ENCODE peak calls at places on chromosomes 3 and 15, in eight cellular contexts. B is NCI-H1092; J is omental fat pad; U is stimulated activated CD4-positive, alpha-beta T cell treated with anti-CD3 and anti-CD28 coated beads, Interleukin-12 subunit alpha, Interleukin-12 subunit beta, amount 100 ng/mL, for 48 hours; T is coronary artery; Y is IMR-90; X is head of caudate nucleus; K is mucosa of gallbladder. D is an unnamed sample.

GRCh38 chr3:149378420-149379388 is 1.3 kb upstream of the TM4SF1 start:
- DNase-seq in B (no peak), J (no peak), U (no peak), T (no peak), Y (no peak), X (no peak), K (no peak), D (no peak)

GRCh38 chr15:32908921-32909320 is 191.1 kb downstream of the GREM1 start:
- DNase-seq in B (no peak), J (no peak), U (no peak), T (no peak), Y (no peak), X (no peak), K (no peak), D (no peak)

GRCh38 chr15:51348688-51349087 is 7.2 kb downstream of the GLDN start:
- DNase-seq in B (no peak), J (no peak), U (no peak), T (no peak), Y (no peak), X (no peak), K (no peak), D (no peak)

GRCh38 chr3:148203263-148204010 is 494.3 kb upstream of the AGTR1 start:
- DNase-seq in B (no peak), J (no peak), U (no peak), T (no peak), Y (peak), X (no peak), K (no peak), D (no peak)

GRCh38 chr15:36803773-36804172 is 224.3 kb downstream of the CDIN1 start:
- DNase-seq in B (no peak), J (no peak), U (no peak), T (no peak), Y (no peak), X (no peak), K (no peak), D (no peak)

GRCh38 chr3:179853176-179853575 is 183.6 kb downstream of the PEX5L start:
- DNase-seq in B (no peak), J (no peak), U (no peak), T (no peak), Y (peak), X (no peak), K (no peak), D (no peak)

GRCh38 chr15:28086175-28086703 is 12.9 kb downstream of the OCA2 start:
- DNase-seq in B (peak), J (no peak), U (peak), T (no peak), Y (peak), X (no peak), K (peak), D (peak)

GRCh38 chr3:109175411-109175810 is 38.9 kb downstream of the C3orf85 start:
- DNase-seq in B (no peak), J (no peak), U (no peak), T (no peak), Y (no peak), X (no peak), K (no peak), D (no peak)

GRCh38 chr3:176359211-176359610 is 838.1 kb downstream of the TBL1XR1 start:
- DNase-seq in B (no peak), J (no peak), U (no peak), T (no peak), Y (no peak), X (no peak), K (no peak), D (no peak)

GRCh38 chr3:69806735-69807438 is 67.6 kb downstream of the MITF start:
- DNase-seq in B (no peak), J (no peak), U (no peak), T (no peak), Y (peak), X (no peak), K (no peak), D (no peak)

GRCh38 chr3:33636125-33636855 is 81.8 kb downstream of the CLASP2 start:
- DNase-seq in B (peak), J (no peak), U (no peak), T (no peak), Y (peak), X (no peak), K (no peak), D (no peak)

GRCh38 chr3:43641306-43642114 is 19.7 kb upstream of the ANO10 start:
- DNase-seq in B (no peak), J (no peak), U (no peak), T (no peak), Y (peak), X (no peak), K (no peak), D (no peak)

GRCh38 chr3:188929138-188929537 is 242.6 kb upstream of the TPRG1 start:
- DNase-seq in B (no peak), J (no peak), U (no peak), T (no peak), Y (no peak), X (no peak), K (no peak), D (no peak)

GRCh38 chr3:172271386-172271976 is 176.8 kb downstream of the GHSR start:
- DNase-seq in B (no peak), J (no peak), U (no peak), T (no peak), Y (no peak), X (no peak), K (no peak), D (no peak)

GRCh38 chr15:26767169-26767670 is 5.6 kb downstream of the GABRB3 start:
- DNase-seq in B (no peak), J (no peak), U (no peak), T (no peak), Y (no peak), X (no peak), K (peak), D (no peak)

GRCh38 chr15:89108865-89109660 is 20.8 kb downstream of the ABHD2 start:
- DNase-seq in B (no peak), J (no peak), U (no peak), T (no peak), Y (no peak), X (no peak), K (no peak), D (no peak)

GRCh38 chr15:76339302-76340197 is 3.0 kb downstream of the ISL2 start:
- DNase-seq in B (no peak), J (no peak), U (no peak), T (no peak), Y (no peak), X (no peak), K (no peak), D (peak)

GRCh38 chr3:90091557-90091956 is 984.1 kb downstream of the EPHA3 start:
- DNase-seq in B (peak), J (no peak), U (no peak), T (no peak), Y (peak), X (no peak), K (no peak), D (no peak)

GRCh38 chr3:101829066-101829830 is 20.1 kb upstream of the NFKBIZ start:
- DNase-seq in B (no peak), J (peak), U (peak), T (peak), Y (peak), X (no peak), K (peak), D (peak)

GRCh38 chr3:11671648-11672100 is 28.0 kb upstream of the VGLL4 start:
- DNase-seq in B (no peak), J (no peak), U (no peak), T (no peak), Y (peak), X (no peak), K (no peak), D (no peak)

GRCh38 chr3:73669268-73669667 is 44.5 kb upstream of the PDZRN3 start:
- DNase-seq in B (no peak), J (no peak), U (no peak), T (no peak), Y (peak), X (no peak), K (no peak), D (no peak)

GRCh38 chr3:184718431-184718830 is 6.6 kb upstream of the MAGEF1 start:
- DNase-seq in B (no peak), J (no peak), U (no peak), T (no peak), Y (no peak), X (no peak), K (no peak), D (no peak)

GRCh38 chr3:115766587-115767492 is 143.5 kb downstream of the GAP43 start:
- DNase-seq in B (no peak), J (no peak), U (no peak), T (no peak), Y (peak), X (no peak), K (no peak), D (no peak)

GRCh38 chr3:121834079-121834730 is 655 bp downstream of the IQCB1 start:
- DNase-seq in B (no peak), J (no peak), U (no peak), T (no peak), Y (peak), X (no peak), K (no peak), D (no peak)

GRCh38 chr15:39589193-39589814 is 8.4 kb downstream of the THBS1 start:
- DNase-seq in B (no peak), J (no peak), U (no peak), T (no peak), Y (no peak), X (no peak), K (no peak), D (no peak)

GRCh38 chr3:111616417-111617105 is 21.4 kb upstream of the ZBED2 start:
- DNase-seq in B (no peak), J (no peak), U (peak), T (no peak), Y (peak), X (no peak), K (peak), D (peak)

GRCh38 chr3:38457111-38458003 is 3.7 kb downstream of the ACVR2B start:
- DNase-seq in B (no peak), J (no peak), U (no peak), T (no peak), Y (peak), X (no peak), K (no peak), D (no peak)

GRCh38 chr3:128480278-128480677 is 12.7 kb downstream of the GATA2 start:
- DNase-seq in B (no peak), J (no peak), U (no peak), T (no peak), Y (no peak), X (no peak), K (no peak), D (no peak)

GRCh38 chr3:194028434-194029004 is 107.4 kb upstream of the HES1 start:
- DNase-seq in B (no peak), J (no peak), U (no peak), T (peak), Y (no peak), X (no peak), K (no peak), D (no peak)

GRCh38 chr3:50454671-50455070 is 48.8 kb downstream of the CACNA2D2 start:
- DNase-seq in B (no peak), J (no peak), U (no peak), T (no peak), Y (no peak), X (no peak), K (no peak), D (no peak)

GRCh38 chr3:8318002-8318649 is 183.5 kb upstream of the LMCD1 start:
- DNase-seq in B (no peak), J (no peak), U (no peak), T (no peak), Y (peak), X (no peak), K (no peak), D (no peak)

D was measured in activated T-cell treated with anti-CD3 and anti-CD28 coated beads, Interleukin-2, amount 50 U/mL, for 24 hours.